ENCODE peak calls at places on chromosomes 4 and X, in five cellular contexts. W is memory B cell, Z is NCI-H82, H is upper lobe of right lung, G is GM20000. Y is an unnamed sample.

GRCh38 chr4:121228851-121229250 is 64.7 kb upstream of the TNIP3 start:
- DNase-seq in W (no peak), Z (no peak), H (no peak), G (no peak), Y (no peak)

GRCh38 chr4:88333741-88334405 is 44.8 kb upstream of the HERC6 start:
- DNase-seq in W (no peak), Z (no peak), H (no peak), G (no peak), Y (no peak)

GRCh38 chr4:142372570-142373300 is 473.4 kb downstream of the INPP4B start:
- DNase-seq in W (no peak), Z (no peak), H (no peak), G (no peak), Y (no peak)

GRCh38 chr4:147370881-147371280 is 110.0 kb upstream of the EDNRA start:
- DNase-seq in W (no peak), Z (no peak), H (no peak), G (no peak), Y (no peak)

GRCh38 chr4:189600598-189601435 is 339.9 kb upstream of the FRG1 start:
- DNase-seq in W (no peak), Z (no peak), H (no peak), G (no peak), Y (no peak)

GRCh38 chr4:107988763-107989035 is 990 bp upstream of the HADH start:
- DNase-seq in W (no peak), Z (no peak), H (no peak), G (no peak), Y (no peak)

GRCh38 chr4:118981839-118982381 is 93.3 kb downstream of the SYNPO2 start:
- DNase-seq in W (peak; percentile 45), Z (peak; percentile 75), H (no peak), G (peak; percentile 82), Y (no peak)

GRCh38 chr4:77922158-77923094 is 59.8 kb downstream of the MRPL1 start:
- DNase-seq in W (no peak), Z (no peak), H (no peak), G (no peak), Y (no peak)

GRCh38 chr4:56308384-56308783 is 78.9 kb downstream of the AASDH start:
- DNase-seq in W (no peak), Z (no peak), H (no peak), G (no peak), Y (no peak)

GRCh38 chr4:33746979-33747378 is 2497.3 kb downstream of the ARAP2 start:
- DNase-seq in W (no peak), Z (no peak), H (no peak), G (no peak), Y (no peak)

GRCh38 chr4:160299177-160299576 is 1196.3 kb downstream of the RAPGEF2 start:
- DNase-seq in W (no peak), Z (no peak), H (no peak), G (no peak), Y (no peak)

GRCh38 chrX:65752294-65752693 is 84.8 kb downstream of the MSN start:
- DNase-seq in W (no peak), Z (no peak), H (no peak), G (no peak), Y (no peak)

GRCh38 chr4:181143241-181143854 is 1099.9 kb upstream of the TENM3 start:
- DNase-seq in W (peak; percentile 56), Z (peak; percentile 72), H (peak; percentile 77), G (peak; percentile 51), Y (peak; percentile 85)

GRCh38 chr4:108889696-108890475 is 127.0 kb upstream of the ETNPPL start:
- DNase-seq in W (no peak), Z (no peak), H (no peak), G (no peak), Y (no peak)

GRCh38 chr4:106898621-106899230 is 137.4 kb downstream of the DKK2 start:
- DNase-seq in W (no peak), Z (peak; percentile 66), H (no peak), G (peak; percentile 25), Y (no peak)

GRCh38 chr4:178450614-178451013 is 1008.4 kb upstream of the AGA start:
- DNase-seq in W (no peak), Z (no peak), H (no peak), G (no peak), Y (no peak)

GRCh38 chr4:114012749-114013148 is 33.3 kb upstream of the ARSJ start:
- DNase-seq in W (no peak), Z (no peak), H (no peak), G (no peak), Y (no peak)

GRCh38 chr4:152415980-152416379 is 119.9 kb downstream of the FBXW7 start:
- DNase-seq in W (no peak), Z (no peak), H (no peak), G (no peak), Y (no peak)

GRCh38 chr4:26175905-26176304 is 144.9 kb upstream of the RBPJ start:
- DNase-seq in W (no peak), Z (no peak), H (no peak), G (no peak), Y (no peak)

GRCh38 chr4:2041234-2042130 is 17.6 kb upstream of the NAT8L start:
- DNase-seq in W (peak; percentile 78), Z (peak; percentile 76), H (peak; percentile 92), G (peak; percentile 98), Y (peak; percentile 96)

GRCh38 chr4:146095091-146095690 is 80.3 kb upstream of the LSM6 start:
- DNase-seq in W (peak; percentile 18), Z (peak; percentile 65), H (no peak), G (peak; percentile 22), Y (no peak)

GRCh38 chr4:81682492-81682891 is 210.8 kb upstream of the RASGEF1B start:
- DNase-seq in W (no peak), Z (no peak), H (no peak), G (no peak), Y (no peak)

GRCh38 chr4:41039312-41039711 is 175.0 kb downstream of the APBB2 start:
- DNase-seq in W (no peak), Z (no peak), H (no peak), G (no peak), Y (no peak)

GRCh38 chr4:182280439-182281111 is 37.4 kb downstream of the TENM3 start:
- DNase-seq in W (no peak), Z (no peak), H (no peak), G (no peak), Y (no peak)

Y was measured in spleen.